ENCODE peak calls at places on chromosomes 3 and 15, in eight cellular contexts. D, X, K, H, E, T, F and N are unnamed samples.
A peak's percentile ranks its signal among the peaks of the same experiment; 100 is the strongest.

GRCh38 chr3:1578105-1578833 is 485.4 kb downstream of the CNTN6 start:
- DNase-seq in D (no peak), X (no peak), K (no peak), H (no peak), E (no peak), T (no peak), F (no peak), N (no peak)

GRCh38 chr15:31269961-31270575 is 56.6 kb upstream of the KLF13 start:
- DNase-seq in D (peak; percentile 7), X (no peak), K (no peak), H (no peak), E (no peak), T (no peak), F (no peak), N (peak; percentile 4)

GRCh38 chr15:65834603-65835282 is 34.5 kb upstream of the RAB11A start:
- DNase-seq in D (no peak), X (no peak), K (no peak), H (no peak), E (no peak), T (no peak), F (no peak), N (no peak)

GRCh38 chr3:179613807-179614206 is 9.2 kb downstream of the NDUFB5 start:
- DNase-seq in D (no peak), X (no peak), K (no peak), H (no peak), E (no peak), T (peak; percentile 83), F (no peak), N (no peak)

GRCh38 chr3:182342252-182342651 is 451.1 kb upstream of the ATP11B start:
- DNase-seq in D (no peak), X (no peak), K (no peak), H (no peak), E (no peak), T (no peak), F (no peak), N (no peak)

GRCh38 chr3:43185656-43186375 is 79.9 kb upstream of the POMGNT2 start:
- DNase-seq in D (no peak), X (no peak), K (no peak), H (no peak), E (no peak), T (peak; percentile 89), F (no peak), N (no peak)

GRCh38 chr3:23968467-23969184 is 23.5 kb downstream of the NR1D2 start:
- DNase-seq in D (no peak), X (no peak), K (no peak), H (peak; percentile 39), E (no peak), T (no peak), F (no peak), N (no peak)

GRCh38 chr3:123622766-123623165 is 37.9 kb upstream of the HACD2 start:
- DNase-seq in D (no peak), X (no peak), K (no peak), H (no peak), E (no peak), T (no peak), F (no peak), N (no peak)

GRCh38 chr3:23738946-23739345 is 66.8 kb upstream of the UBE2E1 start:
- DNase-seq in D (no peak), X (no peak), K (no peak), H (no peak), E (peak; percentile 74), T (no peak), F (no peak), N (no peak)

GRCh38 chr3:169999433-169999832 is 32.8 kb downstream of the SEC62 start:
- DNase-seq in D (no peak), X (no peak), K (peak; percentile 51), H (no peak), E (no peak), T (no peak), F (no peak), N (no peak)

GRCh38 chr3:41356775-41357174 is 157.5 kb downstream of the CTNNB1 start:
- DNase-seq in D (no peak), X (no peak), K (no peak), H (no peak), E (no peak), T (no peak), F (no peak), N (no peak)

GRCh38 chr15:25177955-25178801 is 223.4 kb downstream of the SNRPN start:
- DNase-seq in D (peak; percentile 7), X (no peak), K (no peak), H (no peak), E (no peak), T (no peak), F (no peak), N (peak; percentile 2)

GRCh38 chr15:72781621-72782020 is 1.9 kb downstream of the ADPGK start:
- DNase-seq in D (no peak), X (no peak), K (no peak), H (no peak), E (no peak), T (no peak), F (no peak), N (no peak)

GRCh38 chr3:6438031-6438430 is 422.9 kb upstream of the GRM7 start:
- DNase-seq in D (no peak), X (no peak), K (no peak), H (no peak), E (no peak), T (no peak), F (no peak), N (no peak)

GRCh38 chr3:28109829-28110228 is 131.6 kb upstream of the CMC1 start:
- DNase-seq in D (no peak), X (no peak), K (no peak), H (no peak), E (no peak), T (no peak), F (peak; percentile 78), N (no peak)

DNA sequence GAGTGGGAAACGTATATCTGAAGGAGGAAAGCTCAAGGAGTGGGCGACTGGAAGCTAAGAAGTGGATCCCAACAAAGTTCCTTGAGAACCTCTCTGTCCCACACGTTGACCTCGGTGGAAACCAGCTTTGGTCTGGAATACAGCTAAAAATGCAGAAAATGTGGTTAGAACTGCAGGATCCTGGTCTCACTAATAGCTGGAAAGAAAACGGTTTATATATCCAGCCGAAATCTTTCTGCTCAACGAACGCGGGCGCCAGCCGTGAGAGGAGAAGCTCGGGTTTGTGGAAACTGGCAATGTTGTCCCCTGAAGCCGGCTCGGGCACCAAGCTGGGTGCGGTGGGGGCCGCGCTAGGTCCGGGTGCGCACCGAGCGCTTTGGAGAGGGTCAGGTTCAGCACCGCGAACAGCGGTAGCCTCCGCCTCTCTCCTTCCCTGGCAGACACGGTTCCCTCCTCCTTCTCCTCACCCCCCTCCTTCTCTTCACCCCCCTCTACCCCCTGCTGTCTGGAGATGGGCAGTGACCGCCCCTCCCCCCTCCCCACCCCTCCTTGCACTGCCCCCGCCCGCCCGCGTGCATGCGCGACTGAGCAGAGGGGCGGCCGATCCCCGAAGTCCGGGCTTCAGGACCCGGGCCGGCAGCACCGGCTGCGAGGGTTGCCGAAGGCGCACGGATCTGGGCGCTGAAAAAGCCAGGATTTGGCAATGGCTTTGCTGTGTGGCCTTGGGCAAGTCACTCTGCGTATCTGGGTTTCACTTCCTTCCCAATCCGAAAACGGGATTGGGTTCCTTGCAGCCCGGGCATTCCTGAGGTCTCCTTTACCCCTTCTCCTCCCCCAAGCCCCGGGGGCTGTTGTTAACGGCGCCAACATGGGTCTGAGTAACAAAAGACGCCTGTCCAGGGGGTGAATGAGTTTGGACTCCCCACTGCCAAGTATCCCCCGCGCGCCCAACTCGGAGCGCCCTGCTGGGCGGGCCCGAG is at the start of gene SKOR1:
- DNase-seq in D (no peak), X (peak; percentile 65), K (no peak), H (no peak), E (no peak), T (no peak), F (no peak), N (no peak)
- H3K9me3 ChIP-seq in D (no peaks in the 10 kb centered on the region), X (no peaks in the 10 kb centered on the region), K (peaks cover 7% of the 10 kb centered on the region), H (no peaks in the 10 kb centered on the region), E (no peaks in the 10 kb centered on the region), T (no peaks in the 10 kb centered on the region), F (no peaks in the 10 kb centered on the region), N (no peaks in the 10 kb centered on the region)

GRCh38 chr3:48474619-48475018 is 28.1 kb downstream of the ATRIP start:
- DNase-seq in D (no peak), X (peak; percentile 13), K (no peak), H (no peak), E (no peak), T (no peak), F (peak; percentile 32), N (no peak)

GRCh38 chr3:48476426-48477053 is 27.4 kb downstream of the SHISA5 start:
- DNase-seq in D (no peak), X (peak; percentile 15), K (no peak), H (no peak), E (no peak), T (no peak), F (no peak), N (no peak)

GRCh38 chr3:48473617-48473952 is 27.0 kb downstream of the ATRIP start:
- DNase-seq in D (no peak), X (no peak), K (no peak), H (no peak), E (no peak), T (no peak), F (no peak), N (no peak)

GRCh38 chr3:48472923-48473616 is 26.5 kb downstream of the ATRIP start:
- DNase-seq in D (peak; percentile 86), X (peak; percentile 82), K (peak; percentile 96), H (no peak), E (peak; percentile 77), T (peak; percentile 90), F (peak; percentile 96), N (peak; percentile 96)

DNA sequence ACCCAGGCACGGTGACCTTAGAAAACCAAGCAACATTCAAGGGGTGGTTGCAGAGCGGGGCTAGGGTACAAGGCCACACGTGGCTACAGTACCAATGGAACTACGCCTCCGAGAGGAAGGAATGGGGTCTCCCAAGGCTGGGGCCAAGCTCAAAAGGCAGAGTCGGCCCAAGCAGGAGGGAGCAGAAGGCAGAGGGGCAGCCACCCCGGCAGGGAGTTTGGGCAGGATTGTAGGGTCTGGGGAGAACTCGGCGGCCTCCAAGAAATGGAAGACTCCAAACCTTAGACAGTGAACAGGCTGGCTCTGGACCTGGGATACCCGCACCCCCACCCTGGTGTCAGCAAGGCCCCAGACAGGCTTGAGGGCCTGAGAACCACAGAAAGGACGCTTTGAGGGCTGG is 28.7 kb downstream of the ATRIP start:
- DNase-seq in D (no peak), X (no peak), K (no peak), H (no peak), E (no peak), T (no peak), F (no peak), N (no peak)
- TF ChIP-seq POLR2AphosphoS5 in D (no peak), X (no peak), K (no peak), H (no peak), E (no peak), T (no peak), F (no peak), N (no peak)

GRCh38 chr3:151794080-151794479 is 19.8 kb upstream of the AADAC start:
- DNase-seq in D (no peak), X (no peak), K (no peak), H (no peak), E (no peak), T (peak; percentile 10), F (no peak), N (no peak)
- H3K9me3 ChIP-seq in D (no peaks in the 10 kb centered on the region), X (no peaks in the 10 kb centered on the region), K (no peaks in the 10 kb centered on the region), H (no peaks in the 10 kb centered on the region), E (no peaks in the 10 kb centered on the region), T (no peaks in the 10 kb centered on the region), F (peaks cover 5% of the 10 kb centered on the region), N (no peaks in the 10 kb centered on the region)

DNA sequence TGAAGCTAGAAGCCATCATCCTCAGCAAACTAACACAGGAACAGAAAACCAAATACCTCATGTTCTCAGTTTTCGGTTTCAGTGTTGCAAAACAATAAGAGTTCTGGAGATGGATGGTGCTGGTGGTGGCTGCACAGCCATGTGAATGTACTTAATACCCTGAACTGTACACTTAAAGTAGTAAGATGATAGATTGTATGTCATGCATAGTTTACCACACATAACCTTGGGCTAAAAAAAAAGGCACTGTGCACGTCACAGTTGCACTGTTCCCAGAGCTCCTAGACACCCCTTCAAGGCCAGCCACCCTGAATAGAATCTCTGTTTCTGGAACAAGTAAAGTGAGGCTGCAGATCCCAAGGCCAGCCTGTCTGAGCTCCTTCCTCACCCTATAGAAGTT is 243.3 kb upstream of the IGF1R start:
- DNase-seq in D (no peak), X (no peak), K (no peak), H (no peak), E (no peak), T (no peak), F (no peak), N (no peak)
- TF ChIP-seq POLR2AphosphoS5 in D (no peak), X (no peak), K (no peak), H (no peak), E (no peak), T (no peak), F (no peak), N (no peak)